ENCODE peak calls at places on chromosomes 12 and 14, in seven cellular contexts. One of them, this sample, is unnamed.

GRCh38 chr12:442235-442884 is 17.4 kb upstream of the B4GALNT3 start:
- DNase-seq in H1: no peak
- DNase-seq in stomach: peak; percentile 69
- DNase-seq in HepG2: peak; percentile 36
- DNase-seq in suprapubic skin: no peak
- DNase-seq in HCT116: peak; percentile 23
- DNase-seq in transverse colon: peak; percentile 46
- DNase-seq in this sample: no peak

GRCh38 chr14:66268802-66269334 is 217.3 kb upstream of the CCDC196 start:
- DNase-seq in transverse colon: no peak
- DNase-seq in HCT116: no peak
- DNase-seq in suprapubic skin: no peak
- DNase-seq in H1: no peak
- DNase-seq in HepG2: no peak
- DNase-seq in stomach: no peak
- DNase-seq in this sample: no peak

GRCh38 chr14:95261616-95262510 is 57.8 kb downstream of the CLMN start:
- DNase-seq in H1: no peak
- DNase-seq in stomach: no peak
- DNase-seq in HepG2: no peak
- DNase-seq in HCT116: no peak
- DNase-seq in suprapubic skin: peak; percentile 60
- DNase-seq in transverse colon: no peak
- DNase-seq in this sample: no peak

GRCh38 chr14:35818346-35819115 is 7.6 kb upstream of the BRMS1L start:
- DNase-seq in suprapubic skin: no peak
- DNase-seq in stomach: no peak
- DNase-seq in H1: no peak
- DNase-seq in HCT116: no peak
- DNase-seq in HepG2: peak; percentile 86
- DNase-seq in transverse colon: peak; percentile 32
- DNase-seq in this sample: no peak

GRCh38 chr12:78914859-78915331 is 50.3 kb downstream of the SYT1 start:
- DNase-seq in transverse colon: no peak
- DNase-seq in HepG2: no peak
- DNase-seq in suprapubic skin: no peak
- DNase-seq in H1: peak; percentile 60
- DNase-seq in stomach: no peak
- DNase-seq in HCT116: peak; percentile 82
- DNase-seq in this sample: no peak

GRCh38 chr14:57390806-57391562 is 598 bp downstream of the NAA30 start:
- DNase-seq in HepG2: no peak
- DNase-seq in HCT116: no peak
- DNase-seq in transverse colon: peak; percentile 38
- DNase-seq in H1: no peak
- DNase-seq in suprapubic skin: no peak
- DNase-seq in stomach: peak; percentile 37
- DNase-seq in this sample: peak; percentile 92

GRCh38 chr14:104318558-104319488 is 180.4 kb downstream of the KIF26A start:
- DNase-seq in HepG2: no peak
- DNase-seq in stomach: peak; percentile 7
- DNase-seq in suprapubic skin: peak; percentile 64
- DNase-seq in transverse colon: no peak
- DNase-seq in H1: no peak
- DNase-seq in HCT116: no peak
- DNase-seq in this sample: peak; percentile 63

GRCh38 chr12:43147893-43148292 is 404.1 kb downstream of the ADAMTS20 start:
- DNase-seq in H1: no peak
- DNase-seq in transverse colon: no peak
- DNase-seq in HCT116: no peak
- DNase-seq in HepG2: no peak
- DNase-seq in stomach: no peak
- DNase-seq in suprapubic skin: no peak
- DNase-seq in this sample: no peak

GRCh38 chr12:113945174-113946173 is 20.7 kb downstream of the RBM19 start:
- DNase-seq in HepG2: no peak
- DNase-seq in HCT116: no peak
- DNase-seq in suprapubic skin: no peak
- DNase-seq in stomach: no peak
- DNase-seq in H1: no peak
- DNase-seq in transverse colon: no peak
- DNase-seq in this sample: no peak

GRCh38 chr12:47863985-47864384 is 40.8 kb downstream of the VDR start:
- DNase-seq in HepG2: peak; percentile 20
- DNase-seq in stomach: no peak
- DNase-seq in transverse colon: no peak
- DNase-seq in suprapubic skin: no peak
- DNase-seq in HCT116: no peak
- DNase-seq in H1: no peak
- DNase-seq in this sample: peak; percentile 54

GRCh38 chr12:34347367-34347766 is 325.1 kb downstream of the ALG10 start:
- DNase-seq in H1: no peak
- DNase-seq in transverse colon: no peak
- DNase-seq in HepG2: peak; percentile 18
- DNase-seq in stomach: no peak
- DNase-seq in HCT116: no peak
- DNase-seq in suprapubic skin: no peak
- DNase-seq in this sample: no peak

GRCh38 chr14:90446405-90446804 is 49.6 kb downstream of the CALM1 start:
- DNase-seq in suprapubic skin: no peak
- DNase-seq in H1: no peak
- DNase-seq in stomach: no peak
- DNase-seq in transverse colon: no peak
- DNase-seq in HCT116: no peak
- DNase-seq in HepG2: no peak
- DNase-seq in this sample: peak; percentile 4

GRCh38 chr14:90450667-90451066 is 53.8 kb downstream of the CALM1 start:
- DNase-seq in HCT116: no peak
- DNase-seq in H1: no peak
- DNase-seq in stomach: no peak
- DNase-seq in suprapubic skin: no peak
- DNase-seq in HepG2: no peak
- DNase-seq in transverse colon: no peak
- DNase-seq in this sample: no peak

GRCh38 chr14:90450151-90450550 is 53.3 kb downstream of the CALM1 start:
- DNase-seq in transverse colon: no peak
- DNase-seq in suprapubic skin: no peak
- DNase-seq in HCT116: no peak
- DNase-seq in stomach: no peak
- DNase-seq in H1: no peak
- DNase-seq in HepG2: no peak
- DNase-seq in this sample: no peak

GRCh38 chr14:90445011-90445410 is 48.2 kb downstream of the CALM1 start:
- DNase-seq in HCT116: no peak
- DNase-seq in transverse colon: no peak
- DNase-seq in H1: no peak
- DNase-seq in suprapubic skin: no peak
- DNase-seq in HepG2: no peak
- DNase-seq in stomach: no peak
- DNase-seq in this sample: peak; percentile 23

DNA sequence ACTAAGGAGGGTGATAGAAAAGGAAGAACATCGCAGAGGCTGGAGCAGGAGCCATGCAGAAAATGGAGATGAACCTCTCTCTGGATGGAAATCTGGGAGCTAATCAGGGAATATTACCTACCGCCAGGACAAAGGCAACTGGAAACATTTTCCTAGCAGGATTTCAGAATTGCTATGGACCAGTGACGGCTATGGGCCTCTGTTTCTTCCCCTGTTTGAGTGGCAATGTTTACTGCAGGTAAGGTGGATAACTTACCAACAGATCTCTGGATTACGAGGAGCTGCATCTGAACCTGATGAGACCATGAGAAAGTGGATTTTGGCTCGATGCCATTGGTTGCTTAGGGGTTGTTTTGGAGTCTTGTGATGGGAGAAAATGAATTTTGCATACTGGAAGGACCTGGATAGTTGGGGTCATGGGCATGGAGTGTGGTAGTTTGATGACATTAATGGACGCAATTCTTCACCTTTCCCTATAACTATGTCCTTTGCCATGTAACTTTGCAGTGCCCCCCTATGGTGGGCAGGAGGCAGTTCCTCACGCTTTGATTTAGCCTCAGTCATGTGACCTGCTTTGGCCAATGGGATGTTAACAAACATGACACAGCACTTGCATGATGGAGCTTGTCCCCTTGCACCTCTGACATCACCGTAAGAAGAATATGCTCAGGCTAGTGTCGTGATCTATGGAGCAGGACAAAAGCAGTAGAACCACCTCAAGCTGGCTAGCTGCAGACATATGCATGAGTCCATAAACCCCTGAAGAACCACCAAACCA is 51.1 kb downstream of the CALM1 start:
- DNase-seq in HepG2: peak; percentile 50
- DNase-seq in H1: no peak
- DNase-seq in transverse colon: no peak
- DNase-seq in suprapubic skin: no peak
- DNase-seq in HCT116: no peak
- DNase-seq in stomach: no peak
- DNase-seq in this sample: no peak
- TF ChIP-seq POLR2AphosphoS5 in HepG2: no peak
- TF ChIP-seq POLR2AphosphoS5 in H1: no peak
- TF ChIP-seq POLR2AphosphoS5 in transverse colon: no peak
- TF ChIP-seq POLR2AphosphoS5 in suprapubic skin: no peak
- TF ChIP-seq POLR2AphosphoS5 in HCT116: no peak
- TF ChIP-seq POLR2AphosphoS5 in stomach: no peak
- TF ChIP-seq POLR2AphosphoS5 in this sample: no peak

DNA sequence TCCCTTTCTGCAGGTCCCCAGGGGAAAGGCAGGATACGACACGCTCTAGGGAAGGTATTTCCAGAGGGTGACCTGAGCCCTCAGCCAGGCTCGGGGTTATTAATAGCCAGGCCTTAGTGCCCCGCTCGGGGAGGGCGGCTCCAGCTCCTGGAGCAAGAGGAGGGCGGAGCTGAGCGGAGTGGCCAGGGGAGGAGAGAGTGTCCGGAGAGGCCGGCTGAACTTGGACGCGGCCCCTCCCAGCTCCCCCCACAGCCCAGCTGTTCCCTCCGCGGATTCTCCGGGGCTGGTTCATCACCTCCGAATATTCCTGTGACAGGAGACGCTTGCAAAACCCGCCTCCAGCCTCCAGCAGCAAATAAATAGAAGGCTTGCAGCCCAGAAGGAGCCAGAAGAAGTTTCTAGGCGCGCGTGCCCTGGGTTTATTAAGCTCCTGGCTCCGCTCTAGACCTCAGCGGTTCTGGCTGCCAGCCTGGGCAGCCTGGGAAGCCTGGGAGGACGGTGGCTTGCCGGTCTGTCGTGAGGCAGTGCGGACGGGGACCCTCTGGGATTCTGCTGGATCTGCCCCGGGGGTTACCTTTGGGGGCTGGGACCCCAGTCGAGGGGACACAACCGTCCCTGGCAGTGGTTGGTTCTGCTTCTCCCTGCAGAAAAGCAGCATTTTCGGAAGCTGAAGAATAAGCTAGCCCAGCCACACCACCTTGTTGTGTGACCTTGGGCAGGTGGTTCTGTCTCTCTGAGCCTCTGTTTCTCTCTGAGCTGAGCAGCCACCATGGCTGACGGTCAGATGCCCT is at the start of gene HSPB8:
- DNase-seq in transverse colon: peak; percentile 73
- DNase-seq in HCT116: peak; percentile 33
- DNase-seq in suprapubic skin: peak; percentile 89
- DNase-seq in HepG2: peak; percentile 21
- DNase-seq in stomach: peak; percentile 81
- DNase-seq in H1: no peak
- DNase-seq in this sample: peak; percentile 89
- TF ChIP-seq POLR2A in transverse colon: peak; percentile 83
- TF ChIP-seq POLR2A in HCT116: no peak
- TF ChIP-seq POLR2A in suprapubic skin: peak; percentile 87
- TF ChIP-seq POLR2A in HepG2: no peak
- TF ChIP-seq POLR2A in stomach: peak; percentile 77
- TF ChIP-seq POLR2A in H1: no peak
- TF ChIP-seq POLR2A in this sample: no peak

GRCh38 chr12:15629108-15629507 is 160.1 kb downstream of the EPS8 start:
- DNase-seq in HepG2: peak; percentile 99
- DNase-seq in H1: no peak
- DNase-seq in stomach: peak; percentile 28
- DNase-seq in suprapubic skin: no peak
- DNase-seq in transverse colon: peak; percentile 64
- DNase-seq in HCT116: peak; percentile 94
- DNase-seq in this sample: no peak
- H3K27ac ChIP-seq in HepG2: peak overlapping the region; percentile 98
- H3K27ac ChIP-seq in H1: no peak overlapping the region
- H3K27ac ChIP-seq in stomach: peak overlapping the region; percentile 77
- H3K27ac ChIP-seq in suprapubic skin: peak overlapping the region; percentile 80
- H3K27ac ChIP-seq in transverse colon: peak overlapping the region; percentile 78
- H3K27ac ChIP-seq in HCT116: peak overlapping the region; percentile 85
- H3K27ac ChIP-seq in this sample: peak overlapping the region; percentile 46

GRCh38 chr14:61601923-61602732 is 93.2 kb upstream of the HIF1A start:
- DNase-seq in transverse colon: no peak
- DNase-seq in HCT116: no peak
- DNase-seq in suprapubic skin: no peak
- DNase-seq in stomach: no peak
- DNase-seq in H1: no peak
- DNase-seq in HepG2: no peak
- DNase-seq in this sample: no peak
- TF ChIP-seq POLR2AphosphoS5 in transverse colon: no peak
- TF ChIP-seq POLR2AphosphoS5 in HCT116: no peak
- TF ChIP-seq POLR2AphosphoS5 in suprapubic skin: no peak
- TF ChIP-seq POLR2AphosphoS5 in stomach: no peak
- TF ChIP-seq POLR2AphosphoS5 in H1: no peak
- TF ChIP-seq POLR2AphosphoS5 in HepG2: no peak
- TF ChIP-seq POLR2AphosphoS5 in this sample: no peak

GRCh38 chr12:8796831-8797626 is 25.4 kb upstream of the A2ML1 start:
- DNase-seq in HepG2: no peak
- DNase-seq in suprapubic skin: no peak
- DNase-seq in stomach: no peak
- DNase-seq in H1: no peak
- DNase-seq in transverse colon: no peak
- DNase-seq in HCT116: no peak
- DNase-seq in this sample: no peak
- TF ChIP-seq POLR2A in HepG2: no peak
- TF ChIP-seq POLR2A in suprapubic skin: no peak
- TF ChIP-seq POLR2A in stomach: no peak
- TF ChIP-seq POLR2A in H1: peak; percentile 57
- TF ChIP-seq POLR2A in transverse colon: no peak
- TF ChIP-seq POLR2A in HCT116: no peak
- TF ChIP-seq POLR2A in this sample: no peak

DNA sequence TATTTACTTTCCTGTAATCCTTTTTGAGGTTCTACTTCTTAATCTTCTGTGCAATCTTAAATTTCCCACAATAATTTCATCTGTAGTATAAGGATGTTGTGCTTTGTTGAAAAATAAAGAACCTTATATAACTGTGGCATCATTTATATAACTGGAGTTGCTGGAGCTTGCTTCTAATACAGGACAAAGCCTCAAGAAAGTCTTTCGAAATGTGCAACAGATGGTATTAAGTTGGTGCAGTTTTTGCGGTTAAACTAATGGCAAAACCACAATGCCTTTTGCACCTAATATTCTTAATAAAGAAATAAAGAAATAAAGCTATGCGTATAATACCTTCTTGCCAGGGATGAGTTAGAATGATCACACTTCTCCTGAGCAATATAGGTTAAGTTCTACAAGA is 180.0 kb downstream of the KITLG start:
- DNase-seq in suprapubic skin: no peak
- DNase-seq in H1: no peak
- DNase-seq in stomach: no peak
- DNase-seq in transverse colon: no peak
- DNase-seq in HCT116: no peak
- DNase-seq in HepG2: no peak
- DNase-seq in this sample: no peak
- H3K27ac ChIP-seq in suprapubic skin: peak overlapping the region; percentile 14
- H3K27ac ChIP-seq in H1: no peak overlapping the region
- H3K27ac ChIP-seq in stomach: no peak overlapping the region
- H3K27ac ChIP-seq in transverse colon: no peak overlapping the region
- H3K27ac ChIP-seq in HCT116: no peak overlapping the region
- H3K27ac ChIP-seq in HepG2: no peak overlapping the region
- H3K27ac ChIP-seq in this sample: no peak overlapping the region

GRCh38 chr12:3315201-3315661 is 175.8 kb upstream of the PRMT8 start:
- DNase-seq in HepG2: no peak
- DNase-seq in HCT116: no peak
- DNase-seq in stomach: peak; percentile 83
- DNase-seq in transverse colon: peak; percentile 26
- DNase-seq in H1: no peak
- DNase-seq in suprapubic skin: no peak
- DNase-seq in this sample: no peak
- TF ChIP-seq POLR2AphosphoS5 in HepG2: no peak
- TF ChIP-seq POLR2AphosphoS5 in HCT116: no peak
- TF ChIP-seq POLR2AphosphoS5 in stomach: peak; percentile 22
- TF ChIP-seq POLR2AphosphoS5 in transverse colon: peak; percentile 30
- TF ChIP-seq POLR2AphosphoS5 in H1: no peak
- TF ChIP-seq POLR2AphosphoS5 in suprapubic skin: no peak
- TF ChIP-seq POLR2AphosphoS5 in this sample: peak; percentile 54

This sample was measured in spleen.